ENCODE peak calls at places on chromosomes 6 and 20, in four cellular contexts. D is IMR-90, A is K562, T is GM12878. N is an unnamed sample.

GRCh38 chr6:42745083-42745637 is 743 bp downstream of the TBCC start:
- DNase-seq in D (peak; percentile 23), A (peak; percentile 48), T (no peak), N (no peak)

GRCh38 chr6:119322715-119323350 is 26.7 kb downstream of the MAN1A1 start:
- DNase-seq in D (no peak), A (no peak), T (no peak), N (no peak)

GRCh38 chr20:17609978-17610377 is 40.1 kb downstream of the DSTN start:
- DNase-seq in D (no peak), A (no peak), T (no peak), N (peak; percentile 43)

GRCh38 chr6:145559836-145560235 is 175.5 kb downstream of the EPM2A start:
- DNase-seq in D (no peak), A (no peak), T (no peak), N (no peak)

GRCh38 chr20:59007758-59008511 is 881 bp upstream of the CTSZ start:
- DNase-seq in D (no peak), A (no peak), T (peak; percentile 60), N (no peak)

GRCh38 chr6:150934380-150934779 is 68.9 kb downstream of the MTHFD1L start:
- DNase-seq in D (peak; percentile 93), A (no peak), T (no peak), N (no peak)

GRCh38 chr20:46683939-46684750 is 5.1 kb downstream of the TP53RK start:
- DNase-seq in D (peak; percentile 80), A (peak; percentile 73), T (no peak), N (no peak)

GRCh38 chr6:72798196-72798595 is 176.3 kb downstream of the KCNQ5 start:
- DNase-seq in D (peak; percentile 79), A (no peak), T (no peak), N (no peak)

GRCh38 chr20:56788041-56788670 is 159.1 kb downstream of the TFAP2C start:
- DNase-seq in D (peak; percentile 95), A (no peak), T (no peak), N (no peak)

GRCh38 chr20:33788351-33789049 is 22.6 kb upstream of the CHMP4B start:
- DNase-seq in D (no peak), A (no peak), T (no peak), N (no peak)

GRCh38 chr6:143647712-143648111 is 30.1 kb upstream of the PHACTR2 start:
- DNase-seq in D (no peak), A (no peak), T (no peak), N (no peak)

GRCh38 chr6:56814802-56815201 is 140.1 kb upstream of the BEND6 start:
- DNase-seq in D (no peak), A (no peak), T (no peak), N (no peak)

DNA sequence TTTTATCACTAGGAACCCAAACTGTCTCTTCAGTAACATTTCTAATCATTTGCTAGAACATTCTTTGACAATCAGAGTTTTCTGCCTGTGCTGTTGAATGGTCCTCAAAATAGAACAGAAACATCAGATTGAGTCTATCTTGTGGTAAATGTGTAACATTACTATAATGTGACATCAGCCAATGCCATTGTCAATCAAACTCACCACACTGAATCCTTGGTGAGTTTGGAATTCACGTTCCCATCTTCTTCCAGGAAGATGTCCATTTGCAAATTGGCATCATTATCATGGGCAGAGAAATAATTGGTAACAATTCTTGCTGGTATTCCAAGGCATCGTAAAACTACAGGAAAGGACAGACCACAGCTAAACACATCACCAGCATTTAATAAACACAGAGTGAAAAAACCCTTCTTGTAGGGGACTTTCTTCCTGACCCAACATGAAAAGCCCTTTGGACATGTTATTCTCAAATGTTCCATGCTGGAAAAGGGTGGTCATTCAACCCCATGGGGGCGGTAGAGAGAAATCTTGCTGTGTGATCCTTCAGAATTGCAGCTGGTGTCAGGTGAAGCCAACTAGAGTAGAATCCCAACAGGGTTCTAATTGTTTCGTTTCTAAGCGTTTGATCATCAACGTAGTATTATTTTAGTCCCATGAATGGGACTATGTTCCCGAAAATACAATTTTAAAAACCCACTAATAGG is 98.5 kb downstream of the F13A1 start:
- DNase-seq in D (no peak), A (peak; percentile 60), T (no peak), N (peak; percentile 78)
- TF ChIP-seq CHD1 in D (no peak), A (no peak), T (no peak), N (no peak)

GRCh38 chr6:48150701-48151100 is 39.7 kb upstream of the PTCHD4 start:
- DNase-seq in D (no peak), A (no peak), T (no peak), N (no peak)

GRCh38 chr6:48147101-48147500 is 36.1 kb upstream of the PTCHD4 start:
- DNase-seq in D (no peak), A (no peak), T (no peak), N (no peak)

DNA sequence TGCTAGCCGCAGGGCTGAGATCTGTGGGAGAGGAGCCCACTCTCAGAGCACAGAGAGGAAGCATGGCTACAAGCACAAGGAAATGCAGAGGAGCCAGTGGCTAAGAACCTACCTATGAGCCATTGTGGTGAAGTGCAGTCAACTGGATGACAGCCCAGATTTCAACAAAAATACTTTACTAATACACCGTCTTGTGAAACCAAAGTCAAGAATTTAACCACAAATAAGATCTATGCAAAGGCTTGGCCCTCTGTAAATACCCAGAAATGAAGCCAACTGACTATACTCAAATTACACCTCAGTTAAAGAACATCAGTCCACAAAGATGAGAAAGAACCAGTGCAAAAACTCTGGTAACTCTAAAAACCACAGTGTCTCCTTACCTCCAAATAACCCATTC is 40.1 kb upstream of the PTCHD4 start:
- DNase-seq in D (no peak), A (no peak), T (no peak), N (no peak)
- TF ChIP-seq CHD1 in D (no peak), A (no peak), T (no peak), N (no peak)

DNA sequence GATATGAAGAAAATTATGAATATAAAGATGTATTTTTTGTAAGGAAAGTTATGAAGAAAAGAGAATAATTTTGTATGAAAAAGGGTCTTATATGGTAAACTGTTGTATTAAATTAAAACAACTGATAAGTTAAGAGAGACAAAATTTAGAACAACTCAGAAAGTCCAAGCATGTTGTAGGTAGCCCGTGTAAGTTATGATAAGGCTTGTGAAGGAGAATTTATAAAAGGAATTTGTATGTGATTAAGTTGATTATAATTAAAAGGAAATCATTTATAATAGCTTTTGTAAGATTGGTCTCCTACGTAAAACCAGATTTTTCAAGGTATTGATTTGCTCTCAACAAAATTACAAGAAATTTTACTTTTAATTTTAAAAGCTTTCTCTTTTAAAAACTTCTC is 1579.3 kb downstream of the HACE1 start:
- DNase-seq in D (no peak), A (no peak), T (no peak), N (no peak)
- TF ChIP-seq CHD1 in D (no peak), A (no peak), T (no peak), N (no peak)

DNA sequence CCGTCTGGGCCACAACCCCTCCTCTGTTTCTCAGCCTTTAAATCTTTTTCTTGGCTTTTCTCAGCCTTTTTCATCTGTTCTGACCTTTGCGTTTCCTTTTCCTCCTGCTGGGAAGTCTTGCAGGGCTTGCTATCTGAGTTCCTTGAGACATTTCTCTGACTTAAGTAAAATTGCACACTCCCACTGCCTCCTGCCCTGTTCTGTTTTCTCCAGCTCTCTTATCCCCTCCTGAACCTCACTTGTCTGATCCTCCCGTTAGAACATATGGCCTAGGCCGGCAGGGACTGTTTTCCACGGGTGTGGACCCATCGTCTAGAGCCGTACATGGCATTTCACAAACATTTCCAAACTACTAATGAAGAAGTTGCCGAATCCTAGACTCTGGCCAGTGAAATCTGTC is 63.0 kb downstream of the ARID1B start:
- DNase-seq in D (no peak), A (no peak), T (no peak), N (no peak)
- TF ChIP-seq CHD1 in D (no peak), A (no peak), T (no peak), N (no peak)

GRCh38 chr6:170032197-170032596 is 258.7 kb downstream of the DLL1 start:
- DNase-seq in D (no peak), A (no peak), T (no peak), N (no peak)
- TF ChIP-seq CHD1 in D (no peak), A (no peak), T (no peak), N (no peak)

GRCh38 chr6:84260926-84261325 is 33.5 kb upstream of the CEP162 start:
- DNase-seq in D (no peak), A (no peak), T (no peak), N (no peak)

GRCh38 chr6:84260186-84260585 is 32.7 kb upstream of the CEP162 start:
- DNase-seq in D (no peak), A (no peak), T (no peak), N (no peak)

GRCh38 chr6:84255641-84256040 is 28.2 kb upstream of the CEP162 start:
- DNase-seq in D (no peak), A (no peak), T (no peak), N (no peak)

GRCh38 chr6:84258866-84259265 is 31.4 kb upstream of the CEP162 start:
- DNase-seq in D (no peak), A (no peak), T (no peak), N (no peak)

DNA sequence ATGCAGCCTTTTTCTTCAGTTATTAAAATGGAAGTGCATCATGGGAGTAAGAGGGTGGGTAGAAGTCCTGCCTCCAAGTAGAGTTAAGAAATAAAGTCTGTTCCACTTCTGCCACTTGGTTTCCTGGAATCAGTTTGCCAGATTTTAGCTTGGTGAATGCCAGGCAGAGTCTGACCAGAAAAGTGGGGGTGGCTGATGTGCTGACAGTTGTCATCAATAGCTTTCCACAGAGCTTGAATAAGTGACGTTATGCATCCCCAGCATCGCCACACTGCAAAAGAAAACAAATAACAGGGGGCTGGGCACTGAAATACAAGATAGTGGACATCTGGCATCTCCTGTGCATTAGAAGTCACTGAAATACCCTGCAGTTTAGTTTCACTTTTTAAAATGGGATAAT is 30.8 kb upstream of the CEP162 start:
- DNase-seq in D (no peak), A (no peak), T (no peak), N (no peak)
- TF ChIP-seq CHD1 in D (no peak), A (no peak), T (no peak), N (no peak)

N was measured in H1.